ENCODE peak calls at places on chromosomes 2 and 18, in five cellular contexts. One of them, this sample, is unnamed.
A peak's percentile ranks its signal among the peaks of the same experiment; 100 is the strongest.

GRCh38 chr2:134982603-134983002 is 64.0 kb downstream of the CCNT2 start:
- DNase-seq in NCI-H524: no peak
- DNase-seq in NCI-H748 treated with DMSO at 0.1 percent for 48 hours: no peak
- DNase-seq in suprapubic skin: no peak
- DNase-seq in ELF-1: no peak
- DNase-seq in this sample: no peak

GRCh38 chr2:189177441-189177840 is 2.1 kb downstream of the COL5A2 start:
- DNase-seq in NCI-H524: no peak
- DNase-seq in NCI-H748 treated with DMSO at 0.1 percent for 48 hours: no peak
- DNase-seq in ELF-1: no peak
- DNase-seq in suprapubic skin: no peak
- DNase-seq in this sample: no peak

GRCh38 chr18:13617826-13618515 is 108.4 kb downstream of the FAM210A start:
- DNase-seq in NCI-H524: no peak
- DNase-seq in ELF-1: no peak
- DNase-seq in suprapubic skin: no peak
- DNase-seq in NCI-H748 treated with DMSO at 0.1 percent for 48 hours: no peak
- DNase-seq in this sample: no peak

GRCh38 chr2:8133331-8133730 is 548.5 kb upstream of the ID2 start:
- DNase-seq in suprapubic skin: no peak
- DNase-seq in NCI-H524: no peak
- DNase-seq in NCI-H748 treated with DMSO at 0.1 percent for 48 hours: peak; percentile 17
- DNase-seq in ELF-1: peak; percentile 22
- DNase-seq in this sample: no peak

GRCh38 chr2:207088276-207088675 is 77.5 kb downstream of the KLF7 start:
- DNase-seq in NCI-H748 treated with DMSO at 0.1 percent for 48 hours: no peak
- DNase-seq in suprapubic skin: no peak
- DNase-seq in ELF-1: no peak
- DNase-seq in NCI-H524: no peak
- DNase-seq in this sample: no peak

GRCh38 chr2:97845818-97846217 is 132.4 kb downstream of the ZAP70 start:
- DNase-seq in NCI-H748 treated with DMSO at 0.1 percent for 48 hours: no peak
- DNase-seq in suprapubic skin: no peak
- DNase-seq in ELF-1: no peak
- DNase-seq in NCI-H524: no peak
- DNase-seq in this sample: no peak

GRCh38 chr2:11357428-11357972 is 13.1 kb upstream of the ROCK2 start:
- DNase-seq in suprapubic skin: no peak
- DNase-seq in NCI-H748 treated with DMSO at 0.1 percent for 48 hours: no peak
- DNase-seq in ELF-1: peak; percentile 75
- DNase-seq in NCI-H524: no peak
- DNase-seq in this sample: no peak

GRCh38 chr2:209322041-209322440 is 101.8 kb upstream of the MAP2 start:
- DNase-seq in NCI-H524: peak; percentile 19
- DNase-seq in ELF-1: no peak
- DNase-seq in suprapubic skin: no peak
- DNase-seq in NCI-H748 treated with DMSO at 0.1 percent for 48 hours: peak; percentile 17
- DNase-seq in this sample: no peak

GRCh38 chr2:152465541-152465940 is 130.6 kb downstream of the FMNL2 start:
- DNase-seq in ELF-1: peak; percentile 42
- DNase-seq in suprapubic skin: no peak
- DNase-seq in NCI-H748 treated with DMSO at 0.1 percent for 48 hours: no peak
- DNase-seq in NCI-H524: peak; percentile 98
- DNase-seq in this sample: no peak

GRCh38 chr2:160415991-160416390 is 77.6 kb downstream of the RBMS1 start:
- DNase-seq in suprapubic skin: no peak
- DNase-seq in ELF-1: no peak
- DNase-seq in NCI-H748 treated with DMSO at 0.1 percent for 48 hours: no peak
- DNase-seq in NCI-H524: no peak
- DNase-seq in this sample: no peak

GRCh38 chr18:78501251-78501650 is 478.4 kb upstream of the SALL3 start:
- DNase-seq in ELF-1: no peak
- DNase-seq in NCI-H748 treated with DMSO at 0.1 percent for 48 hours: no peak
- DNase-seq in NCI-H524: no peak
- DNase-seq in suprapubic skin: no peak
- DNase-seq in this sample: no peak

GRCh38 chr2:149329068-149329467 is 1.3 kb upstream of the LYPD6 start:
- DNase-seq in suprapubic skin: no peak
- DNase-seq in NCI-H748 treated with DMSO at 0.1 percent for 48 hours: peak; percentile 17
- DNase-seq in NCI-H524: peak; percentile 15
- DNase-seq in ELF-1: no peak
- DNase-seq in this sample: no peak

GRCh38 chr2:111030271-111030891 is 90.3 kb upstream of the BCL2L11 start:
- DNase-seq in suprapubic skin: no peak
- DNase-seq in ELF-1: peak; percentile 23
- DNase-seq in NCI-H524: no peak
- DNase-seq in NCI-H748 treated with DMSO at 0.1 percent for 48 hours: no peak
- DNase-seq in this sample: no peak

GRCh38 chr18:68660355-68661183 is 54.3 kb downstream of the TMX3 start:
- DNase-seq in NCI-H524: peak; percentile 55
- DNase-seq in suprapubic skin: no peak
- DNase-seq in NCI-H748 treated with DMSO at 0.1 percent for 48 hours: peak; percentile 62
- DNase-seq in ELF-1: peak; percentile 15
- DNase-seq in this sample: no peak

GRCh38 chr2:41933035-41933429 is 114.8 kb upstream of the PKDCC start:
- DNase-seq in NCI-H748 treated with DMSO at 0.1 percent for 48 hours: no peak
- DNase-seq in NCI-H524: peak; percentile 85
- DNase-seq in ELF-1: no peak
- DNase-seq in suprapubic skin: no peak
- DNase-seq in this sample: no peak

GRCh38 chr2:54722641-54723299 is 692 bp upstream of the EML6 start:
- DNase-seq in NCI-H748 treated with DMSO at 0.1 percent for 48 hours: no peak
- DNase-seq in ELF-1: no peak
- DNase-seq in suprapubic skin: no peak
- DNase-seq in NCI-H524: peak; percentile 48
- DNase-seq in this sample: no peak

GRCh38 chr2:238422940-238423339 is 3.8 kb upstream of the ASB1 start:
- DNase-seq in NCI-H748 treated with DMSO at 0.1 percent for 48 hours: no peak
- DNase-seq in NCI-H524: no peak
- DNase-seq in ELF-1: no peak
- DNase-seq in suprapubic skin: no peak
- DNase-seq in this sample: no peak

GRCh38 chr2:230974096-230974913 is 21.6 kb upstream of the SPATA3 start:
- DNase-seq in NCI-H748 treated with DMSO at 0.1 percent for 48 hours: no peak
- DNase-seq in NCI-H524: no peak
- DNase-seq in ELF-1: no peak
- DNase-seq in suprapubic skin: no peak
- DNase-seq in this sample: peak; percentile 71

GRCh38 chr2:104481341-104481740 is 372.6 kb upstream of the POU3F3 start:
- DNase-seq in ELF-1: no peak
- DNase-seq in NCI-H748 treated with DMSO at 0.1 percent for 48 hours: no peak
- DNase-seq in suprapubic skin: no peak
- DNase-seq in NCI-H524: no peak
- DNase-seq in this sample: no peak

GRCh38 chr2:158575051-158575635 is 118.4 kb downstream of the PKP4 start:
- DNase-seq in NCI-H748 treated with DMSO at 0.1 percent for 48 hours: no peak
- DNase-seq in ELF-1: no peak
- DNase-seq in NCI-H524: no peak
- DNase-seq in suprapubic skin: no peak
- DNase-seq in this sample: no peak

GRCh38 chr2:105034170-105034569 is 3.7 kb upstream of the MRPS9 start:
- DNase-seq in NCI-H748 treated with DMSO at 0.1 percent for 48 hours: no peak
- DNase-seq in NCI-H524: no peak
- DNase-seq in suprapubic skin: no peak
- DNase-seq in ELF-1: no peak
- DNase-seq in this sample: no peak

GRCh38 chr18:8380926-8381325 is 228.3 kb upstream of the RAB12 start:
- DNase-seq in NCI-H524: no peak
- DNase-seq in ELF-1: no peak
- DNase-seq in NCI-H748 treated with DMSO at 0.1 percent for 48 hours: no peak
- DNase-seq in suprapubic skin: no peak
- DNase-seq in this sample: no peak

GRCh38 chr2:38037757-38038615 is 38.0 kb downstream of the CYP1B1 start:
- DNase-seq in ELF-1: peak; percentile 80
- DNase-seq in NCI-H524: peak; percentile 61
- DNase-seq in NCI-H748 treated with DMSO at 0.1 percent for 48 hours: no peak
- DNase-seq in suprapubic skin: no peak
- DNase-seq in this sample: peak; percentile 13

GRCh38 chr2:16623046-16623445 is 42.6 kb downstream of the CYRIA start:
- DNase-seq in suprapubic skin: no peak
- DNase-seq in NCI-H524: no peak
- DNase-seq in ELF-1: no peak
- DNase-seq in NCI-H748 treated with DMSO at 0.1 percent for 48 hours: no peak
- DNase-seq in this sample: no peak

GRCh38 chr18:51603551-51603950 is 406.1 kb upstream of the MEX3C start:
- DNase-seq in NCI-H748 treated with DMSO at 0.1 percent for 48 hours: no peak
- DNase-seq in NCI-H524: peak; percentile 86
- DNase-seq in suprapubic skin: no peak
- DNase-seq in ELF-1: no peak
- DNase-seq in this sample: no peak

GRCh38 chr18:10805587-10806088 is 279.8 kb downstream of the NAPG start:
- DNase-seq in suprapubic skin: no peak
- DNase-seq in NCI-H748 treated with DMSO at 0.1 percent for 48 hours: no peak
- DNase-seq in NCI-H524: peak; percentile 3
- DNase-seq in ELF-1: no peak
- DNase-seq in this sample: no peak

GRCh38 chr2:88350262-88350640 is 102.2 kb downstream of the FOXI3 start:
- DNase-seq in ELF-1: no peak
- DNase-seq in suprapubic skin: no peak
- DNase-seq in NCI-H748 treated with DMSO at 0.1 percent for 48 hours: no peak
- DNase-seq in NCI-H524: no peak
- DNase-seq in this sample: no peak

GRCh38 chr2:46963961-46964673 is 48.5 kb upstream of the MCFD2 start:
- DNase-seq in suprapubic skin: no peak
- DNase-seq in NCI-H524: no peak
- DNase-seq in ELF-1: no peak
- DNase-seq in NCI-H748 treated with DMSO at 0.1 percent for 48 hours: no peak
- DNase-seq in this sample: no peak